ENCODE peak calls at places on chromosomes 3 and 15, in six cellular contexts. B is mesenchymal stem cell, G is H9, N is IMR-90, D is H1, F is mesendoderm. C is an unnamed sample.

GRCh38 chr3:143751643-143752178 is 96.6 kb downstream of the SLC9A9 start:
- DNase-seq in B (no peak), F (no peak), N (no peak), G (no peak), D (no peak), C (no peak)

GRCh38 chr3:126487151-126487771 is 11.6 kb upstream of the ZXDC start:
- DNase-seq in B (no peak), G (peak; percentile 76), N (no peak), F (peak; percentile 73), D (no peak), C (no peak)

GRCh38 chr15:51706347-51706746 is 25.0 kb downstream of the SCG3 start:
- DNase-seq in D (no peak), G (no peak), F (no peak), B (peak; percentile 72), N (no peak), C (no peak)

GRCh38 chr3:45647148-45647619 is 42.0 kb upstream of the SACM1L start:
- DNase-seq in N (peak; percentile 94), D (no peak), F (no peak), B (peak; percentile 92), G (no peak), C (no peak)

GRCh38 chr15:57288926-57289650 is 87.2 kb upstream of the CGNL1 start:
- DNase-seq in B (no peak), F (no peak), D (no peak), G (no peak), N (no peak), C (no peak)

GRCh38 chr3:190361791-190362190 is 26.2 kb upstream of the CLDN16 start:
- DNase-seq in F (no peak), N (no peak), D (no peak), G (no peak), B (no peak), C (no peak)

GRCh38 chr3:74883690-74884089 is 269.2 kb upstream of the CNTN3 start:
- DNase-seq in D (peak; percentile 7), B (no peak), N (peak; percentile 5), F (peak; percentile 81), G (peak; percentile 50), C (no peak)

GRCh38 chr15:72835289-72835890 is 51.8 kb upstream of the ADPGK start:
- DNase-seq in N (no peak), F (peak; percentile 78), G (peak; percentile 67), D (no peak), B (no peak), C (peak; percentile 8)

GRCh38 chr15:23647421-23648375 is at the start of gene MAGEL2:
- DNase-seq in D (no peak), N (no peak), B (peak; percentile 5), G (peak; percentile 71), F (peak; percentile 65), C (peak; percentile 48)

GRCh38 chr3:13526626-13526949 is 22.3 kb upstream of the FBLN2 start:
- DNase-seq in B (no peak), N (no peak), G (no peak), D (no peak), F (no peak), C (no peak)

GRCh38 chr15:59222106-59222505 is 15.5 kb downstream of the LDHAL6B start:
- DNase-seq in N (peak; percentile 83), F (no peak), D (no peak), G (no peak), B (peak; percentile 77), C (no peak)

GRCh38 chr3:47348411-47349154 is 32.2 kb upstream of the PTPN23 start:
- DNase-seq in B (no peak), F (no peak), D (no peak), G (no peak), N (no peak), C (no peak)

GRCh38 chr15:62124953-62125263 is 40.2 kb downstream of the C2CD4B start:
- DNase-seq in D (no peak), F (peak; percentile 18), N (no peak), G (no peak), B (no peak), C (no peak)

GRCh38 chr15:65033659-65034269 is 4.3 kb upstream of the MTFMT start:
- DNase-seq in N (peak; percentile 66), B (peak; percentile 71), F (peak; percentile 59), G (no peak), D (no peak), C (no peak)

GRCh38 chr15:63243101-63243500 is 34.3 kb upstream of the APH1B start:
- DNase-seq in B (no peak), F (no peak), D (no peak), G (no peak), N (peak; percentile 74), C (no peak)

GRCh38 chr3:152202976-152203626 is 65.6 kb upstream of the MBNL1 start:
- DNase-seq in N (no peak), F (no peak), B (no peak), D (no peak), G (no peak), C (no peak)

GRCh38 chr3:43340403-43340802 is 54.1 kb downstream of the SNRK start:
- DNase-seq in D (no peak), G (no peak), F (no peak), N (no peak), B (no peak), C (no peak)

GRCh38 chr3:139302084-139302800 is 41.6 kb upstream of the MRPS22 start:
- DNase-seq in G (no peak), N (peak; percentile 99), B (peak; percentile 99), D (no peak), F (peak; percentile 63), C (no peak)

GRCh38 chr15:68184616-68185470 is 20.3 kb downstream of the CALML4 start:
- DNase-seq in D (no peak), N (no peak), F (no peak), B (no peak), G (no peak), C (no peak)
- H2BK15ac ChIP-seq in D (no peak overlapping the region), N (no peak overlapping the region), F (no peak overlapping the region), B (no peak overlapping the region), G (no peak overlapping the region), C (no peak overlapping the region)

DNA sequence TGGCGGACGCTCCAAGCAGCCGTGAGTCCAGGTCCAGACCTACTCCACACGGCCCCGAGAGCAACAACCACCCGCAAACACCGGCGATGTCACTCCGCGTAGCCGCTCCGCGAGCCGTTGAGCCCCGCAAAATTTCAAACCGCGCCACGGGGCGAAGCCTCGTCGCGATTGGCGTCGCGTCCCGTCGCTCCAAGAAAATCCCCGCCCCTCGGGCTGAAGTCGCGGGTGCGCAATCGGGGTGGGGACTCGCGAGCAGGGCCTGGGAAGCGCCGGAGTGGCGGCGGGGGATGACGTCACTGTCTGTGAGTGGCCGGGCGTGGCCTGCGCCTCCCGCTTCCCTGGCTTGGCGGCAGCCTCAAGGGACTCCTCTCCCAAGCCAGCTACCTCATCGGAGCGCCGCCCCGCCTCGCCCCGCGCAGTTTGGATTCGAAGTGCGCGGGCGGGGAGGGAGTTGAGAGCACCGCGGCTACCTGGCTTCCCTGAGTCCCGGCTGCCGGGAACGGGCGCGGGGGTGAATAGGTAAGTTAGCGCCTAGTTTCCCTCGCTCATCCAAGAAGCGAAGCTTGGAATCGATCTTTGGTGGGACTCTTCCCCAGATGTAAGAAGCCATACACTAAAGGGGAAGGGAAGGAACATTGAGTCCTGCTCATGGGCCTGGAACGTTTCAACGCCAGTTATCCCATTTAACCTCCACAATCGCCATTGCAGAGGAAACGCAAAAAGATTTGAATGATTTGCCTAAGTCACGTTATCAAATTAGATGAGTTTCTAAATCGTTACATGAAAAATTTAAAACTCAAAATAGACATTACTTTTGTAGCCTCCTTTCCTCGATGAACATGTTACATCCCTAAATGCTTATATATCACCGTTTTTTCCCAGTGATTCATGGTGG is at the start of gene PRC1:
- DNase-seq in N (peak; percentile 97), B (peak; percentile 98), D (peak; percentile 97), G (peak; percentile 99), F (peak; percentile 99), C (peak; percentile 97)
- H4K8ac ChIP-seq in N (peak within 1 kb of the TSS; percentile 70), B (peak within 1 kb of the TSS; percentile 66), D (peak within 1 kb of the TSS; percentile 88), G (no peak within 1 kb of the TSS), F (peak within 1 kb of the TSS; percentile 77), C (no peak within 1 kb of the TSS)

DNA sequence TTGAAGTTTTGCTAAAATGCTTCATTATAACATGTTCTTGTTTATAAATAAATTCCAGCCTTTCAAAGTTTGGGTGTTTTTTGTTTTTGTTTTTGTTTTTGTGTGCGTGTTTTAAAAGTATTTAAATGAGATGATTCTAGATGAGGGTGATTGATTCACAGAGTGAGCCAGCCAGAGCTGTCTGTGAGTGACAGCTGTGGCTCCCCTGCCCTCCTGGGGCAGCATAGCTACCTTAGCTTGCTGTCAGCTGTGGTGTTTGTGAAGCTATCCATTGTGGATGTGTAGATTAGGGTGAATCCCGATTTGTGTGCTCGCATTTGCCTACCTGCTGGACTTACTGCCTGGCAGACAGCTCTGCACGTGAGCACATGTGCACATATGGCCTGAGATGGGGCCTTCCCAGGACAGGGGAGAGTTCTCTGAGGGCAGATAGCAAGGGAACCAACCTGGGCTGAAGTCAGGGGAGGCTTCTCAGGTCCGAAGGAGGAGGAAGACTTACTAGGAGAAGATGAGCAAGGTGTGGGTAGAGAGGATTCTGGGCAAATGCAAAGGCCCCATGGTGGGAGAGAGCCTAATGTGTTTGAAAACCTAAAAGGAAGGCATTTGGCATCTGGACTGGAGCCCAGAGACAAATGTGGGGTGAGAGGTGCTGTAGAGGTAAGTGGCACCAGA is 124.2 kb downstream of the EEFSEC start:
- DNase-seq in D (no peak), F (no peak), N (no peak), G (peak; percentile 19), B (no peak), C (no peak)
- H3K79me1 ChIP-seq in D (no peaks in the 10 kb centered on the region), F (no peaks in the 10 kb centered on the region), N (peaks cover 27% of the 10 kb centered on the region), G (no peaks in the 10 kb centered on the region), B (no peaks in the 10 kb centered on the region), C (no peaks in the 10 kb centered on the region)

GRCh38 chr3:123071581-123071980 is 4.8 kb downstream of the PDIA5 start:
- DNase-seq in D (no peak), F (no peak), G (no peak), B (no peak), N (no peak), C (no peak)
- H2BK15ac ChIP-seq in D (peak overlapping the region; percentile 18), F (no peak overlapping the region), G (no peak overlapping the region), B (no peak overlapping the region), N (no peak overlapping the region), C (no peak overlapping the region)

DNA sequence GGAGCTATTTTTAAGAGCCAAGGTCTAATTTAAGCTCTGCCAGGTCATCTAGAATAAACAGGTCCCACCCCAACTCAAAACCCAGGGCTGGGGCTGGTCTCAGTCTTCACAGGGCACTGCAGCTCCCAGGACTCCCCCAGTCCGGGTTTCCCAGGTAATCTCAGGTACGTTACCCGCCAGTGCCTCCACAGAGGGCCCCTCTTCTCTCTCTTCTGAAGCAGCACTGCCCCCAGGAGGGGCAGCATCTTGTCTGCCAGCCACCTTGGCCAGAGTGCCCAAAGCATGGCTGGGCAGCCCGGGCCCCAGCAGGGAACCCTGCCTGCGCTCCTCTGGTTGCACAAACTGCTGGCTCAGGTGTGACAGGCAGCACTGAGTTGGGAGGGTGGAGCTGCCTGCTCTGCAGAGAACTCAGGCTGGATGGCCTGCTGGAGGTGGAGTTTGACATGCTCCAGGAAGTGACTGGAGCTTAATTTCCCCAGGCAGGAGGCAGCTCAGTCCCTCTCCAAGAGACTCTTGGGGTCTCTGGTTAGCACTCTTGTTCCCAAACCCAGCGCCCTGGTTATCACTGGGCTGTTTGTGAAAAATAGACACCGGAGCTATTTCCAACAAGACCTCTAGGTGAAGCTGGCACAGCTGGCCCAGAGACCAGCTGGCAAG is at the start of gene PLA2G4F:
- DNase-seq in F (peak; percentile 52), D (no peak), G (peak; percentile 54), B (no peak), N (no peak), C (no peak)
- H4K8ac ChIP-seq in F (no peak within 1 kb of the TSS), D (peak within 1 kb of the TSS; percentile 41), G (no peak within 1 kb of the TSS), B (no peak within 1 kb of the TSS), N (no peak within 1 kb of the TSS), C (no peak within 1 kb of the TSS)

C was measured in neuronal stem cell.